ENCODE peak calls at places on chromosome 11, in four cellular contexts. One of them, this sample, is unnamed.

GRCh38 chr11:18000760-18001159 is 12.1 kb downstream of the SERGEF start:
- DNase-seq in effector CD4-positive, alpha-beta T cell: no peak
- DNase-seq in NCI-H510A treated with DMSO at 0.1 percent for 48 hours: no peak
- DNase-seq in activated CD4-positive, alpha-beta T cell treated with anti-CD3 and anti-CD28 coated beads, Interleukin-2, amount 50 U/mL, for 4 hours: no peak
- DNase-seq in this sample: no peak

GRCh38 chr11:79243412-79244174 is 197.2 kb downstream of the TENM4 start:
- DNase-seq in effector CD4-positive, alpha-beta T cell: no peak
- DNase-seq in NCI-H510A treated with DMSO at 0.1 percent for 48 hours: no peak
- DNase-seq in activated CD4-positive, alpha-beta T cell treated with anti-CD3 and anti-CD28 coated beads, Interleukin-2, amount 50 U/mL, for 4 hours: no peak
- DNase-seq in this sample: no peak

GRCh38 chr11:20617346-20617745 is 17.9 kb downstream of the SLC6A5 start:
- DNase-seq in effector CD4-positive, alpha-beta T cell: no peak
- DNase-seq in NCI-H510A treated with DMSO at 0.1 percent for 48 hours: no peak
- DNase-seq in activated CD4-positive, alpha-beta T cell treated with anti-CD3 and anti-CD28 coated beads, Interleukin-2, amount 50 U/mL, for 4 hours: no peak
- DNase-seq in this sample: no peak

GRCh38 chr11:120563698-120564572 is 52.4 kb downstream of the GRIK4 start:
- DNase-seq in effector CD4-positive, alpha-beta T cell: no peak
- DNase-seq in NCI-H510A treated with DMSO at 0.1 percent for 48 hours: no peak
- DNase-seq in activated CD4-positive, alpha-beta T cell treated with anti-CD3 and anti-CD28 coated beads, Interleukin-2, amount 50 U/mL, for 4 hours: no peak
- DNase-seq in this sample: no peak

GRCh38 chr11:76339217-76339616 is 41.7 kb downstream of the THAP12 start:
- DNase-seq in effector CD4-positive, alpha-beta T cell: no peak
- DNase-seq in NCI-H510A treated with DMSO at 0.1 percent for 48 hours: no peak
- DNase-seq in activated CD4-positive, alpha-beta T cell treated with anti-CD3 and anti-CD28 coated beads, Interleukin-2, amount 50 U/mL, for 4 hours: no peak
- DNase-seq in this sample: no peak

GRCh38 chr11:123054301-123055065 is 7.5 kb downstream of the HSPA8 start:
- DNase-seq in effector CD4-positive, alpha-beta T cell: no peak
- DNase-seq in NCI-H510A treated with DMSO at 0.1 percent for 48 hours: peak
- DNase-seq in activated CD4-positive, alpha-beta T cell treated with anti-CD3 and anti-CD28 coated beads, Interleukin-2, amount 50 U/mL, for 4 hours: no peak
- DNase-seq in this sample: peak

GRCh38 chr11:123677510-123677909 is 23.1 kb upstream of the SCN3B start:
- DNase-seq in effector CD4-positive, alpha-beta T cell: no peak
- DNase-seq in NCI-H510A treated with DMSO at 0.1 percent for 48 hours: no peak
- DNase-seq in activated CD4-positive, alpha-beta T cell treated with anti-CD3 and anti-CD28 coated beads, Interleukin-2, amount 50 U/mL, for 4 hours: no peak
- DNase-seq in this sample: no peak

GRCh38 chr11:92225206-92225562 is 566 bp downstream of the FAT3 start:
- DNase-seq in effector CD4-positive, alpha-beta T cell: no peak
- DNase-seq in NCI-H510A treated with DMSO at 0.1 percent for 48 hours: peak
- DNase-seq in activated CD4-positive, alpha-beta T cell treated with anti-CD3 and anti-CD28 coated beads, Interleukin-2, amount 50 U/mL, for 4 hours: no peak
- DNase-seq in this sample: no peak

GRCh38 chr11:123145220-123145619 is 49.8 kb downstream of the CLMP start:
- DNase-seq in effector CD4-positive, alpha-beta T cell: no peak
- DNase-seq in NCI-H510A treated with DMSO at 0.1 percent for 48 hours: no peak
- DNase-seq in activated CD4-positive, alpha-beta T cell treated with anti-CD3 and anti-CD28 coated beads, Interleukin-2, amount 50 U/mL, for 4 hours: no peak
- DNase-seq in this sample: no peak